ENCODE peak calls at places on chromosomes 6 and 20, in seven cellular contexts. V is colonic mucosa, F is HCT116, C is mucosa of descending colon, A is neural progenitor cell, K is stomach, T is H9. H is an unnamed sample.

GRCh38 chr6:111653961-111654360 is 48.3 kb upstream of the TRAF3IP2 start:
- DNase-seq in K (no peak), F (no peak), A (no peak), T (no peak), V (no peak), C (no peak), H (no peak)

GRCh38 chr6:21999012-21999528 is 297.8 kb downstream of the PRL start:
- DNase-seq in F (no peak), K (no peak), A (no peak), C (no peak), V (no peak), T (no peak), H (no peak)

GRCh38 chr6:41878246-41878645 is 16.9 kb downstream of the USP49 start:
- DNase-seq in T (no peak), F (no peak), K (no peak), C (no peak), A (no peak), V (no peak), H (no peak)

GRCh38 chr6:137241481-137242011 is 22.4 kb upstream of the IFNGR1 start:
- DNase-seq in C (no peak), T (no peak), K (no peak), A (no peak), F (no peak), V (no peak), H (no peak)

GRCh38 chr6:17885889-17886576 is 101.4 kb downstream of the KIF13A start:
- DNase-seq in F (no peak), K (no peak), T (no peak), V (no peak), A (no peak), C (no peak), H (no peak)

GRCh38 chr6:118299023-118299422 is 249.1 kb upstream of the PLN start:
- DNase-seq in F (no peak), C (no peak), V (no peak), T (no peak), A (no peak), K (no peak), H (no peak)

GRCh38 chr20:6665161-6665560 is 102.3 kb upstream of the BMP2 start:
- DNase-seq in T (no peak), F (no peak), K (no peak), C (no peak), V (no peak), A (no peak), H (no peak)

GRCh38 chr6:26022166-26022510 is 59.5 kb downstream of the TRIM38 start:
- DNase-seq in V (peak; percentile 70), K (peak; percentile 60), T (no peak), A (peak; percentile 60), C (no peak), F (peak; percentile 71), H (peak; percentile 75)

GRCh38 chr20:40651121-40651520 is 37.9 kb downstream of the MAFB start:
- DNase-seq in V (no peak), A (no peak), C (no peak), T (no peak), K (no peak), F (no peak), H (no peak)

GRCh38 chr6:37628611-37629320 is 68.9 kb downstream of the MDGA1 start:
- DNase-seq in A (no peak), K (no peak), V (no peak), C (no peak), T (no peak), F (no peak), H (no peak)

GRCh38 chr6:64685401-64685800 is 1021.6 kb downstream of the EYS start:
- DNase-seq in A (no peak), F (no peak), T (peak; percentile 37), C (no peak), K (no peak), V (no peak), H (no peak)

GRCh38 chr20:18304618-18305017 is 16.3 kb downstream of the ZNF133 start:
- DNase-seq in T (no peak), C (no peak), K (no peak), F (no peak), V (no peak), A (no peak), H (no peak)

GRCh38 chr6:166742981-166743380 is 115.9 kb upstream of the RPS6KA2 start:
- DNase-seq in V (no peak), F (no peak), T (no peak), C (no peak), K (no peak), A (no peak), H (no peak)

GRCh38 chr6:161748535-161749386 is 474.9 kb upstream of the AGPAT4 start:
- DNase-seq in K (peak; percentile 51), F (peak; percentile 33), V (peak; percentile 34), A (peak; percentile 86), C (peak; percentile 37), T (peak; percentile 89), H (peak; percentile 79)

GRCh38 chr6:13463327-13463717 is 24.1 kb downstream of the GFOD1 start:
- DNase-seq in A (no peak), V (no peak), F (no peak), C (no peak), T (no peak), K (no peak), H (no peak)

GRCh38 chr6:149815788-149816187 is 48.4 kb downstream of the LRP11 start:
- DNase-seq in T (no peak), F (no peak), C (no peak), A (no peak), K (no peak), V (no peak), H (no peak)

GRCh38 chr6:169589293-169589692 is 112.5 kb downstream of the WDR27 start:
- DNase-seq in K (no peak), C (no peak), T (no peak), F (no peak), V (peak; percentile 37), A (no peak), H (no peak)

GRCh38 chr6:11434565-11435326 is 102.8 kb upstream of the TMEM170B start:
- DNase-seq in V (peak; percentile 58), A (no peak), K (peak; percentile 42), T (no peak), C (no peak), F (no peak), H (no peak)

GRCh38 chr6:84764332-84765049 is at the start of gene TBX18:
- DNase-seq in V (peak; percentile 86), C (peak; percentile 76), A (peak; percentile 98), T (peak; percentile 97), K (peak; percentile 39), F (peak; percentile 85), H (peak; percentile 50)

GRCh38 chr20:528923-529594 is 14.5 kb downstream of the CSNK2A1 start:
- DNase-seq in C (no peak), K (no peak), F (peak; percentile 73), T (no peak), A (no peak), V (no peak), H (no peak)

GRCh38 chr20:14597206-14597715 is 259.8 kb upstream of the FLRT3 start:
- DNase-seq in T (no peak), F (no peak), V (no peak), A (no peak), K (no peak), C (no peak), H (no peak)

GRCh38 chr6:106442351-106442750 is 81.8 kb downstream of the CRYBG1 start:
- DNase-seq in F (no peak), A (no peak), V (no peak), K (no peak), C (no peak), T (no peak), H (no peak)

DNA sequence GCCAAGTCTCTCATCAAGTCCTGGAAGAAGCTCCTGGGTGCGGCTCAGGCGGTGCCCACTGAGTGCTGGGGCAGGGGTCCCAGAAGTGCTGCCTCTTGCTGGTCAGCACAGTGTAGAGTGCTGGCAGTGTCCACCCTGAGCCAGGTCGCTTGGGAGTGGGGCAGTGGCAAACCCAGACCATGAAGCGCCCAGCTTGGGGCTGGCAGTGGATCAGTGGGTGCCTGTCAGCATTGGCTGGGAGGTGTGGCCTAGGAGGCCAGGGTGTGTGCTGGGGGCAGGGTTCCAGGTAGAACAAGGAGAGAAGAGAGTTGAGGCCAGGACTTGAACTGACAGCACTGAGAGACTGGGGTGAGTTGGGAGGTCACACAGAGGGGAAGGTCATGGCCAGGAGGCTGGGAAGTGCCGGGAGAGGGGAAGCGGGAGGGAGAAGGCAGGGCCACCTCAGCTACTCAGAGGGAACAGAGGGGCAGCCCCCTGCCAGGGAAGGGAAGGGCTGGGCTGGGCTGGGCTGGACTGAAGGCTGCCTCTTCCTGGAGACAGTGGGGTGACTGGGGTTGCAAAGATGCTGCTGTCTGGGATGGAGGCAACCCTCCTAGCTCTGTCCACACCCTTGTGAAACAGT is 4.1 kb downstream of the TCEA2 start:
- DNase-seq in T (no peak), V (no peak), K (no peak), C (no peak), F (no peak), A (no peak), H (no peak)
- H3K4me1 ChIP-seq in T (peaks cover 1% of the 10 kb centered on the region), V (peaks cover 5% of the 10 kb centered on the region), K (peaks cover 37% of the 10 kb centered on the region), C (peaks cover 4% of the 10 kb centered on the region), F (peaks cover 51% of the 10 kb centered on the region), A (peaks cover 7% of the 10 kb centered on the region), H (peaks cover 9% of the 10 kb centered on the region)

GRCh38 chr6:10422282-10423034 is 7.6 kb upstream of the TFAP2A start:
- DNase-seq in K (no peak), A (no peak), T (no peak), F (no peak), C (no peak), V (no peak), H (no peak)
- H3K4me1 ChIP-seq in K (peaks cover 59% of the 10 kb centered on the region), A (peaks cover 23% of the 10 kb centered on the region), T (no peaks in the 10 kb centered on the region), F (peaks cover 7% of the 10 kb centered on the region), C (peaks cover 16% of the 10 kb centered on the region), V (peaks cover 7% of the 10 kb centered on the region), H (no peaks in the 10 kb centered on the region)

GRCh38 chr6:159112714-159113113 is 56.5 kb upstream of the FNDC1 start:
- DNase-seq in T (no peak), F (no peak), K (no peak), A (no peak), C (no peak), V (no peak), H (no peak)

GRCh38 chr6:159114569-159114968 is 54.6 kb upstream of the FNDC1 start:
- DNase-seq in T (no peak), K (no peak), C (no peak), A (no peak), V (no peak), F (no peak), H (no peak)

GRCh38 chr6:159116343-159116742 is 52.9 kb upstream of the FNDC1 start:
- DNase-seq in T (no peak), K (no peak), C (no peak), A (no peak), V (no peak), F (no peak), H (no peak)

GRCh38 chr6:159110748-159111147 is 58.5 kb upstream of the FNDC1 start:
- DNase-seq in A (no peak), C (no peak), K (no peak), T (no peak), F (no peak), V (no peak), H (no peak)

DNA sequence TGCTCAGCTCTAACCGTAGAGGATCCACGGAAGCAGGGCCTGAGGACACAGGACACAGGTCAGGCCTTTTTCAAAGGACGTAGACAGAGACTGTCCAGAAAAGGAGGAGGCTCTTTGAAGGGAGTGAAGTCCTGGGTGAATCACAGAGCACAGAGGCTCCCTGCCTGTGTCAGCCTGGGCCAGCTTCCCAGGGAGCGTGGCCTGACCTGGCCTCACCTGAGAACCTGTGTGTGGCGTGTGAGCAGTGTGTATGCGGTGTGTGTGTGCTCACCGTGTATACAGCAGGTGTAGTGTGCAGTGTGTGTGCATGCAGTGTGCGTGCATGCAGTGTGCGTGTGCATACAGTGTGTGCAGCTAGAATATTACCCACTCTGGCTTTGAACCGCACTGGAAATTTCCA is 56.0 kb upstream of the FNDC1 start:
- DNase-seq in T (no peak), C (no peak), K (no peak), F (no peak), A (no peak), V (no peak), H (no peak)
- H3K4me1 ChIP-seq in T (no peaks in the 10 kb centered on the region), C (no peaks in the 10 kb centered on the region), K (peaks cover 14% of the 10 kb centered on the region), F (peaks cover 16% of the 10 kb centered on the region), A (no peaks in the 10 kb centered on the region), V (no peaks in the 10 kb centered on the region), H (no peaks in the 10 kb centered on the region)

GRCh38 chr20:63738687-63739128 is 868 bp upstream of the SLC2A4RG start:
- DNase-seq in C (peak; percentile 86), A (peak; percentile 90), F (no peak), V (peak; percentile 80), K (peak; percentile 80), T (peak; percentile 79), H (no peak)
- H3K4me1 ChIP-seq in C (peaks cover 43% of the 10 kb centered on the region), A (peaks cover 33% of the 10 kb centered on the region), F (peaks cover 50% of the 10 kb centered on the region), V (peaks cover 32% of the 10 kb centered on the region), K (peaks cover 59% of the 10 kb centered on the region), T (no peaks in the 10 kb centered on the region), H (peaks cover 9% of the 10 kb centered on the region)

H was measured in HAP-1.